ENCODE peak calls at places on chromosomes 3 and 15, in five cellular contexts. E is GM23338, R is K562, C is neural progenitor cell, U is mammary epithelial cell. G is an unnamed sample.

GRCh38 chr3:72722930-72723726 is 125.1 kb downstream of the SHQ1 start:
- DNase-seq in E (no peak), R (no peak), C (no peak), U (peak), G (peak)

GRCh38 chr15:73550190-73550589 is 83.0 kb downstream of the NPTN start:
- DNase-seq in E (no peak), R (no peak), C (no peak), U (no peak), G (no peak)

GRCh38 chr3:129702934-129703712 is 96.6 kb upstream of the PLXND1 start:
- DNase-seq in E (no peak), R (no peak), C (no peak), U (peak), G (peak)

GRCh38 chr15:99140590-99140989 is 35.7 kb downstream of the SYNM start:
- DNase-seq in E (no peak), R (no peak), C (no peak), U (no peak), G (no peak)

GRCh38 chr15:90718232-90718631 is 1.1 kb downstream of the BLM start:
- DNase-seq in E (no peak), R (no peak), C (no peak), U (no peak), G (no peak)

GRCh38 chr3:41638381-41638780 is 323.5 kb downstream of the ULK4 start:
- DNase-seq in E (no peak), R (no peak), C (no peak), U (no peak), G (no peak)

GRCh38 chr3:106699093-106699492 is 678.1 kb upstream of the CCDC54 start:
- DNase-seq in E (peak), R (no peak), C (peak), U (no peak), G (no peak)

GRCh38 chr3:70824785-70825184 is 512.3 kb upstream of the MDFIC2 start:
- DNase-seq in E (no peak), R (no peak), C (no peak), U (peak), G (peak)

GRCh38 chr3:170002829-170003228 is 35.0 kb upstream of the GPR160 start:
- DNase-seq in E (no peak), R (no peak), C (no peak), U (no peak), G (no peak)

GRCh38 chr3:36906504-36907149 is 38.2 kb downstream of the TRANK1 start:
- DNase-seq in E (no peak), R (no peak), C (no peak), U (peak), G (no peak)

GRCh38 chr3:158111861-158112260 is 2.0 kb downstream of the RSRC1 start:
- DNase-seq in E (no peak), R (no peak), C (no peak), U (no peak), G (no peak)

GRCh38 chr3:65573548-65574116 is 465.1 kb downstream of the MAGI1 start:
- DNase-seq in E (no peak), R (no peak), C (no peak), U (peak), G (no peak)

GRCh38 chr3:72340056-72340455 is 508.2 kb downstream of the SHQ1 start:
- DNase-seq in E (no peak), R (no peak), C (no peak), U (no peak), G (no peak)

GRCh38 chr3:122660575-122660974 is 20.1 kb upstream of the PARP14 start:
- DNase-seq in E (peak), R (no peak), C (peak), U (no peak), G (no peak)

GRCh38 chr3:184567924-184568590 is 6.5 kb downstream of the EPHB3 start:
- DNase-seq in E (no peak), R (no peak), C (no peak), U (peak), G (no peak)

GRCh38 chr3:102083971-102084370 is 234.7 kb downstream of the NFKBIZ start:
- DNase-seq in E (no peak), R (no peak), C (no peak), U (no peak), G (peak)

GRCh38 chr3:148297013-148297412 is 400.7 kb upstream of the AGTR1 start:
- DNase-seq in E (no peak), R (no peak), C (no peak), U (no peak), G (no peak)

DNA sequence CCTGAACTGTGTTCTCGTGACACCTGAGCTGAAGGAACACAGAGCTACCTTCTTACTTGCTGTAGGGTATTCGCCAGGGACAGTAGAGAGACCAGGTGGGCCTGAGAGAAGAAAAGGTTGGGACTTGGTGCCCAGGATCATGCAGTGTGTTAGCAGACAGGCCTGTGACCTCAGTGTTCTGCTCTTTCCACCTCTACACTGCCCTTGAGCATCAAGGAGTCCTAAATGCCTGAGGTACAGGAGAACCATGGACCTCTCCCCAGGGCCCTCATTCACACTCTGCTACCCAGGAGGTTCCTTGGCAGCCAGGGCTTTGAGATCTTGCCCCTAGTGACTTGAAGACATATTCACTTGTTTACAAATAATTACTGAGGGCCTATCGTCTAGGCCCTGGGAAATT is 22.2 kb upstream of the JMJD7 start:
- DNase-seq in E (no peak), R (no peak), C (no peak), U (no peak), G (no peak)
- H3K4me2 ChIP-seq in E (no peak), R (no peak), C (no peak), U (peak), G (no peak)

DNA sequence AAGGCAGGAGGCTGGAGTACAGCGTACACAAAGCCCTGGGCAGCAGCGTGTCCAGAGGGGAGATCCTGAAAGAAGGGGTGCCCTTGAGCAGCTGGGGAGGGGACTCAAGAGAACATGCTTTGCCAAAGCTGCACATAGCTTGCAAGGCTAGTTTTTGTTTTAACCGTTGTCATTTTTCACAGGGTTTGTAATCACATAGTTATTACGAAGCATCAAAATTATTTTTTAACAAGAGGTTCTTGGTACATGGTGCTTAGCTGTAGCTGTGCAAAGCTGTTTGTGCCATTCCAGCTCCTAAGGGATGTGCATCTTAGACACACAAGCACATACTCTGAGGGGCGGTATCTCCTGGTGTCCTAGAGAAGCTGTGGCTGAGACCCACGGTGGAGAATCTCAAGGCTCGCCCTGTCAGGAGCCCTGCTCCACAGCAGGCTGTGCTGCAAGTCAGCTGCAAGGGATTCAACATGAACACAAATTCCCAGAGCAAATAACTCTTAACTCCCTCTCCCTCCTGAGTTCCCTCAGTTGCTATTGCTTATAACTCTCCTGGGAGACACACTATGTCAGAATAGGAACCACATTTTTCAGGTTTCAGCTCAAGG is 461.3 kb upstream of the PPP2R3A start:
- DNase-seq in E (no peak), R (no peak), C (no peak), U (no peak), G (no peak)
- TF ChIP-seq CTCF in E (no peak), R (no peak), C (no peak), U (no peak), G (no peak)

GRCh38 chr3:53150247-53151085 is 10.5 kb upstream of the PRKCD start:
- DNase-seq in E (no peak), R (no peak), C (no peak), U (peak), G (peak)
- H3K4me2 ChIP-seq in E (no peak), R (no peak), C (no peak), U (peak), G (no peak)

DNA sequence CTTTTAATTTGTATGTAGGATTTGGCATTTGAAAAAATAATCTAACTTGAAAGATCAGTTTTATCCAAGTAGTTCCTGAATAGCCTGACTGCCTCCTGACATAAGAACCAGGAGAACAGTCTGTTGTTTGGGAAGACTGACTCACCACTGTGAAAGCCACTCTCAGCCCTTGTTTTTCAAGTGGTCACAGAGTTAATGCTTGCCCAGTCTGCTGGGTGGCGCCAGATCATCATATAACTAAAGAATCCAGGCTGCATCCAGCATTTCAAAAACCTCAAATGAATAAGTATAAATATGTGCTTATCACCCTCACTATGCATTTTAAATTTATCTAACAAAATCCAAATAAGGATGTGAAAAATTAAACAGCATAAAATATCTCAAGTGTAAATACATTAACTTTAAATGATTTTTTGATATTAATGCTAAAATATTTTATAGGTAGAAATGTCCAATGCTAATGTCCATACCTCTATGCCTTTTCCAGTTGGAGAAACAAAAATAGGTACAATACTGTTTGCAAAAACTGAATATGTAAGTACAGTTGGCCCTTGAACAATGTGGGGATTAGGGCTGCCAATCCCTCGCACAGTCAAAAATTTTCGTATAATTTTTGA is 26.9 kb upstream of the ZBBX start:
- DNase-seq in E (peak), R (peak), C (peak), U (peak), G (peak)
- TF ChIP-seq CTCF in E (peak), R (peak), C (peak), U (peak), G (peak)

DNA sequence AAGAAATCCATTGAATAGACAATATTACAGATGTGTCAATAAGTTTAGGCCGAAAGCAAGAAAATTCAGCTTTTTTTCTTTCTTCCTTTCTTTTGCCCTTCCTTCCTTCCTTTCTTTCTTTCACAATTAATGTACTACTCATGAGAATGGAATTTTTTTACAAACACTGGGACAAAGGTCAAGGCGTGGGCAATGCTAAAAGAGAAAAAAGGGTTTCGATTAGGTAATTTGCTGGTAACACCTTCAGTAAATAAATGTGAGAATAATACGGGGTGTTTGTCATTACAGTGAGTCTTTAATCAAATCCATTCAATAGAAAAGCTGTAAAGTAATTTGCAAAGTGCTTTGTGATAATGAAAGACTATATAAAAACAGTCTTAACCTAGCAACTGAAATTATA is 104.0 kb upstream of the THRB start:
- DNase-seq in E (peak), R (no peak), C (no peak), U (peak), G (peak)
- H3K4me2 ChIP-seq in E (no peak), R (no peak), C (no peak), U (peak), G (no peak)

DNA sequence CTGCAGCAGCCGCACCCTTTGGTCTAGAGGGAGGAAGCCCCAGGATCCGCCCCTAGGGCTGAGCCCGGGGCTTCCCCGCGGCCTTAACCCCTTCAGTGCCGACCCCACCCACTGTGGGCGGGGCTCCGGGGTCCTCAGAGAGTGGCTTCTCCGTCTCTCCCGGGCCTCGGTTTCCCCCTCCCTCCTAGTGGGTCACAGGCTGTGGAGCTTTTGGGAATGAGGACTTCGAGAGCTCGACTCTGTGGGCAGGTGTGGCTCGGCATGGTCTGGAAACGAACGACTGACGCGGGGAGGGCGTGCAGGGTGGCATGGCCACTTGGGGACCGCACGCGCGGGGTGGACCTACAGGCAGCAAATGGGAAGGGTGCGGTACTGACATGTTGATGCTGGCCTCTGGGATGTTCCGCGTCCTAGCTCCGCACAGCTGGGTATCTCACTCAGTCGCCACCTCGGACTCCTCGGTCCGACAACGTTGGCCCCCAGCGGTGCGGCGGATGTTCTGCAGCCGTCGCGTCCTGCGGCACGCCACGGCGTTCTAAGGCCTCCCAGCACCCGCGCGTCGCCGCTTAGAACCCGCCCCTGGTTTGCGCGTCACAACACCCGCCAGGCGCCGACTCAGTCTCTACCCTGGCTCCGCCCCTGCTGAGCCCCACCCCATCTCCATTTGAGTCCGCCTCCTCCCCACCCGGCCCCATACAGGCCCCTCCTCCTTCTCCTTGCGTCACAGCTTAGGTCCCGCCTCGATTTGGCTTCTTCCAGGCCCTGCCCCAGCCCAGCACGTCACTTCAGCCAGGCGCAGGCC is at the start of the genes HYAL3 and NAA80:
- DNase-seq in E (peak), R (peak), C (peak), U (peak), G (peak)
- TF ChIP-seq CTCF in E (no peak), R (peak), C (peak), U (peak), G (no peak)

GRCh38 chr3:138818175-138818574 is 16.6 kb downstream of the PIK3CB start:
- DNase-seq in E (no peak), R (no peak), C (no peak), U (no peak), G (no peak)

GRCh38 chr3:138812806-138813205 is 21.9 kb downstream of the PIK3CB start:
- DNase-seq in E (no peak), R (no peak), C (no peak), U (no peak), G (peak)

DNA sequence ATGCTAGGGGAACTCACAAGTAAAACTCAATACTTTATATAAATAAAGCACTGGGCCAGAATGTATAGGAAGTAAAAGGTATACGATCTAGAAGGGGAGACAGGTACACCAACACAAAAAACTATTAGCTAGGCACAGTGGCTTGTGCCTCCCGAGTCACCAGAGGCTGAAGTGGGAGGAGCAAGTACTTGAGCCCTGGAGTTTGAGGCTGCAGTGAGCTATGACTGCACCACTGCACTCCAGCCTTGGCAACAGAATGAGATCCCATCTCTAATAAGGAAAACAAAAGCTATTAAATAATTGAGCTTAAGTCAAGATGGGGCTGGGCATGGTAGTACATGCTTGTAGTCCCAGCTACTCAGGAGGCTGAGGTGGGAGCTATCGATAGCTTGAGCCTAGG is 17.0 kb downstream of the PIK3CB start:
- DNase-seq in E (no peak), R (no peak), C (no peak), U (no peak), G (no peak)
- H3K4me2 ChIP-seq in E (no peak), R (no peak), C (no peak), U (no peak), G (no peak)

DNA sequence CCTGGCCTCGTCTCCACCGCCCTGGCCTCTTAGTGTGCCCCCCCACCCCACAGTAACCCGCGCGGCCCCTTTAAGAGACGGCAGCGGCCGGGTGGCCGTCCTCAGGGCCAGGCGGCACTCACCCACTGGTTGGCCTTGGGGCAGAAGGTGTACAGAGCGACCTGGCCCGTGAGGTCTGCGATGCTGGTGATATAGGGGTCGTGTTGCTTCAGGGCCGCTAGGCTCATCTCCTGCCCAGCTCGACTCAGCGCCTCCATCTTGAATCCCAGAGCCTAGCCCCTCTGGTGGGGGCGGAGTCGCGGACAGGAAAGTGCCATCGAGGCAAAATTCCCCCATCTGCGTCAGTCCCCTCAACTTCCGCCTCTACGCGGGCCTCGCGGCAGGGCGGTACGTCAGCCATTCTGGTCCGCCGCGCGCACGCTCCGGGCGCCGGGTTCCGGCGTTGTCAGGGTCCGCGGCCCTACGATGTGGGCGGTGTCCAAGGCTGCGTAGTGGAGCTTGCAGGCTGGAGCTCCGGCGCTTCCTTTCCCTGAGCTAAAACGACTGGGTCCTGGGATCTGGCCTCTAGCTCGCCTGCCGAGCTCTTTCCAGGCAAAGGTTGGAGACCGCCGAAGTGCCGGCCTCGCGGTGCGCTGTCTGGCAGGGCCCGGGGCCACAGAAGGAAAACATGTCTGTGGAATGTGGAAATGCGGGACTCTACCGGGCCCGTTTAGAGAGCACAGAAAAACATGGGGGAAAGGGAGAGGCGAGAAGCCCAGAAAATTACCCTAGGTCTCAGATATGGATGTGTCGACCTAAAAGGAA is at the start of gene DCP1A:
- DNase-seq in E (peak), R (peak), C (peak), U (peak), G (peak)
- TF ChIP-seq CTCF in E (peak), R (no peak), C (peak), U (no peak), G (no peak)

DNA sequence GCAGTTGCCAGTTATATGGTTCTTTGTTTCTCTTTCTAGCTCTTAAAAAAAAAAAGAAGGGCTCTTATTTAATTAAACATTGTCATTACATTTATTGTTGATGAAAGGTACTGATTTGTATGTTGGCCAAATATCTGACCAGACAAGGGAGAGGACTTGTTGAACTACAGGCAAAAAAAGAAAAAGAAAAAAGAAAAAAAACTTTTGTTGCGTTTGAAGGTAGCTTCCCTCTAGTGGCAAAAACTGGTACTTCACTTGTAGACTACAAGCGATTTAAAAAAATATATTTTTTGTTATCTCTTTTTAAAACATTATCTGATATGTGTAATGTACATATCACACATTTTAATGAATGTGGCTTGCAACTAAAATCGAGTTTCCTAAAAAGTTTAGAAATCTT is 280.6 kb downstream of the ROBO2 start:
- DNase-seq in E (peak), R (peak), C (peak), U (no peak), G (peak)
- H3K4me2 ChIP-seq in E (no peak), R (no peak), C (no peak), U (no peak), G (no peak)

GRCh38 chr3:181872887-181873286 is 161.2 kb downstream of the SOX2 start:
- DNase-seq in E (no peak), R (no peak), C (no peak), U (no peak), G (no peak)

GRCh38 chr3:181868576-181868975 is 156.9 kb downstream of the SOX2 start:
- DNase-seq in E (no peak), R (no peak), C (no peak), U (no peak), G (no peak)
- TF ChIP-seq CTCF in E (peak), R (no peak), C (no peak), U (no peak), G (no peak)

G was measured in fibroblast of lung.